ENCODE peak calls at places on chromosomes 1 and 21, in eight cellular contexts. K is tibial nerve; X is T-helper 2 cell; S is naive thymus-derived CD4-positive, alpha-beta T cell; A is heart right ventricle; T is coronary artery; R is Karpas-422; V is colonic mucosa. C is an unnamed sample.

GRCh38 chr1:81681570-81681969 is 119.2 kb upstream of the ADGRL2 start:
- DNase-seq in K (no peak), X (no peak), S (no peak), A (no peak), T (no peak), R (no peak), V (no peak), C (no peak)

GRCh38 chr1:8727809-8728213 is 89.6 kb downstream of the RERE start:
- DNase-seq in K (no peak), X (no peak), S (no peak), A (peak), T (no peak), R (peak), V (no peak), C (no peak)

GRCh38 chr1:26037904-26038303 is 8.0 kb downstream of the SLC30A2 start:
- DNase-seq in K (no peak), X (no peak), S (no peak), A (no peak), T (no peak), R (no peak), V (no peak), C (no peak)

GRCh38 chr1:18200136-18200717 is 92.6 kb downstream of the IGSF21 start:
- DNase-seq in K (no peak), X (no peak), S (no peak), A (no peak), T (no peak), R (peak), V (no peak), C (no peak)

GRCh38 chr21:38511662-38512243 is 13.5 kb upstream of the ERG start:
- DNase-seq in K (no peak), X (no peak), S (no peak), A (no peak), T (no peak), R (no peak), V (no peak), C (no peak)

GRCh38 chr1:62029704-62030103 is 164.9 kb upstream of the L1TD1 start:
- DNase-seq in K (no peak), X (no peak), S (no peak), A (no peak), T (no peak), R (no peak), V (no peak), C (no peak)

GRCh38 chr1:203316626-203317093 is 11.3 kb downstream of the BTG2 start:
- DNase-seq in K (no peak), X (no peak), S (no peak), A (no peak), T (peak), R (no peak), V (peak), C (no peak)

GRCh38 chr1:201721131-201722049 is 107.6 kb upstream of the IPO9 start:
- DNase-seq in K (no peak), X (no peak), S (no peak), A (no peak), T (no peak), R (no peak), V (no peak), C (no peak)

GRCh38 chr1:185745165-185745564 is 11.0 kb downstream of the HMCN1 start:
- DNase-seq in K (no peak), X (no peak), S (no peak), A (no peak), T (no peak), R (no peak), V (no peak), C (no peak)

GRCh38 chr1:216154063-216154462 is 269.2 kb downstream of the USH2A start:
- DNase-seq in K (no peak), X (no peak), S (no peak), A (no peak), T (no peak), R (no peak), V (no peak), C (no peak)

GRCh38 chr1:152043870-152044269 is 7.1 kb upstream of the S100A11 start:
- DNase-seq in K (no peak), X (no peak), S (no peak), A (no peak), T (no peak), R (no peak), V (no peak), C (no peak)

GRCh38 chr1:33641099-33641830 is 168.8 kb downstream of the ZSCAN20 start:
- DNase-seq in K (no peak), X (no peak), S (no peak), A (no peak), T (no peak), R (peak), V (no peak), C (no peak)

GRCh38 chr1:68600049-68600661 is 103.3 kb upstream of the DEPDC1 start:
- DNase-seq in K (no peak), X (no peak), S (no peak), A (no peak), T (no peak), R (peak), V (no peak), C (no peak)

GRCh38 chr1:203038891-203039608 is 12.8 kb downstream of the PPFIA4 start:
- DNase-seq in K (peak), X (peak), S (peak), A (peak), T (peak), R (peak), V (peak), C (peak)

GRCh38 chr21:20647603-20648002 is 350.6 kb upstream of the NCAM2 start:
- DNase-seq in K (no peak), X (no peak), S (no peak), A (no peak), T (no peak), R (no peak), V (no peak), C (no peak)

GRCh38 chr1:233543338-233544255 is 70.3 kb upstream of the KCNK1 start:
- DNase-seq in K (no peak), X (no peak), S (no peak), A (no peak), T (no peak), R (no peak), V (peak), C (no peak)

GRCh38 chr1:63463248-63463647 is 59.8 kb downstream of the ITGB3BP start:
- DNase-seq in K (no peak), X (no peak), S (no peak), A (no peak), T (no peak), R (no peak), V (no peak), C (no peak)